ENCODE peak calls at places on chromosomes 12 and 14, in four cellular contexts. N, D, B and G are unnamed samples.
A peak's percentile ranks its signal among the peaks of the same experiment; 100 is the strongest.

GRCh38 chr14:61625171-61625570 is 70.1 kb upstream of the HIF1A start:
- DNase-seq in N (no peak), D (no peak), B (no peak), G (no peak)

GRCh38 chr12:2288001-2288400 is 235.2 kb downstream of the CACNA1C start:
- DNase-seq in N (no peak), D (no peak), B (no peak), G (peak; percentile 49)

GRCh38 chr14:29144598-29144997 is 378.0 kb downstream of the FOXG1 start:
- DNase-seq in N (peak; percentile 94), D (no peak), B (no peak), G (peak; percentile 98)

GRCh38 chr14:102675396-102675795 is 82.9 kb downstream of the RCOR1 start:
- DNase-seq in N (no peak), D (no peak), B (no peak), G (no peak)

GRCh38 chr12:111360325-111360930 is 8.5 kb downstream of the PHETA1 start:
- DNase-seq in N (no peak), D (no peak), B (no peak), G (no peak)

GRCh38 chr14:90820958-90821357 is 4.7 kb upstream of the TTC7B start:
- DNase-seq in N (no peak), D (no peak), B (no peak), G (peak; percentile 50)

GRCh38 chr12:24615967-24616411 is 332.9 kb downstream of the BCAT1 start:
- DNase-seq in N (peak; percentile 29), D (no peak), B (no peak), G (peak; percentile 78)

GRCh38 chr14:72500234-72500838 is 393.6 kb downstream of the DPF3 start:
- DNase-seq in N (no peak), D (no peak), B (no peak), G (no peak)

GRCh38 chr14:82009076-82009475 is 475.4 kb upstream of the SEL1L start:
- DNase-seq in N (no peak), D (no peak), B (no peak), G (no peak)

GRCh38 chr14:59829941-59830734 is 40.4 kb downstream of the RTN1 start:
- DNase-seq in N (no peak), D (no peak), B (no peak), G (peak; percentile 39)

GRCh38 chr12:26317942-26318565 is 122.7 kb downstream of the SSPN start:
- DNase-seq in N (no peak), D (no peak), B (no peak), G (peak; percentile 45)

DNA sequence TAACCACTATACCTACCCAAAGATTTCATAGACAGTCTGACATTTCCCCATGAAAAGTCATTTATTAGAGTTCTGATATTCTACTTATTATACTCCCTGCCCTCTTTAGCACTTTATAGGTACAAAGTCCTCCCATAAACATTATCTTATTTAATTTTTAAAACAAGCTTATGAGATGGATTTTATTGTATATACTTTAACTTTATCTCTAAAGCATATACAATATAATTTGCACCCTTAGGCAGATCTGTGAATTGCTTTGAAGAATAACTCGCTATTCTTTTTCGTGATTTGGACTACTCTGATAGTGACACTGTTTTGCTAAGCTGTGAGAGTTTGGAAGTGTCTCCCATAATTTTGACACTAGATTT is 348.1 kb downstream of the RAD51B start:
- DNase-seq in N (no peak), D (no peak), B (no peak), G (no peak)
- H3K4me3 ChIP-seq in N (no peak overlapping the region), D (no peak overlapping the region), B (no peak overlapping the region), G (no peak overlapping the region)

DNA sequence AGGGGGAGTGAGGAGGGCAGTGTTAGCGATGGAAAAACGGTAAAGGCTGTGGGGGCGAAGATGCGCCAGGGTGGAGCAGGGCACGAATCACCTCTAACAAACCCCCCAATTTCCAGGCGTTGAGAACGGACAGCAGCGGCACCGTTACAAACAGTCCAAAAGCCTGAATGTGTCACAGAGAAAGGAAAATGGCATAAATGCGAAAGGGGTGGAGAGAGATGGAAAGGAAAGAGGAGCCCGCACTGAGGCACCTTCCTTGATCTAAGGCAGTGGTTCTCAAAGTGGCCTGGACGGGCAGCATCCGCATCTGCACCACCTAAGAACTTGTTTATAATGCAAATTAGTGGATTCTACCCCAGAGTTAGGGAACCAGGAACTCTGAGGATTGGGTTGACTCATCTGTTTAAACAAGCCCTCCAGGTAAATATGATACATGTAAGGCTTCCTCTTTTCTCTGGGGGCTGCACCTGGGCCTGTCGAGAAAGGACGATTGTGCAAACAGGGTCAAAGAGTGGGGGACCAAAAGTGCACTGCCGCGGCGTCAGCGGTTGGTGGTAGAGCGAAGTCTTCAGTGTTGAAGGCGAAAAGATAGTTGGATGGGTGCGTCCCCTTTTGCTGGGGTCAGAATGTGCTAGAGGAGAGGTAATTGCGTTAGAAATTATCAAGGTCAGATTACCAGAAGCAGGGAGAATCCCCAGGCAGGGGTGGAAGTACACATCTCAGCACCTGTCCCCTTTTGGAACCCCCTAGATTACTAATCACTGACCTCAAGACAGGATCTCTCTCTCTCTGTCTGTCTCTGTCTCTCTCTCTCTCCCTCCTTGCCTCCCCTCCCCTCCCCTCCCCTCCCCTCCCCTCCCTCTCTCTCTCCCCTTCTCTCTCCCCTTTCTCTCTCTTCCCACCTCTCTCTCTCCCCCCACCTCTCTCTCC is 1.3 kb upstream of the KCNH5 start:
- DNase-seq in N (no peak), D (no peak), B (no peak), G (no peak)
- H3K4me3 ChIP-seq in N (peak overlapping the region; percentile 64), D (no peak overlapping the region), B (no peak overlapping the region), G (no peak overlapping the region)

GRCh38 chr12:4806439-4807115 is 86.4 kb downstream of the GALNT8 start:
- DNase-seq in N (no peak), D (no peak), B (no peak), G (no peak)

GRCh38 chr12:4809449-4810218 is 89.4 kb downstream of the GALNT8 start:
- DNase-seq in N (no peak), D (no peak), B (no peak), G (no peak)

GRCh38 chr12:4809013-4809448 is 88.8 kb downstream of the GALNT8 start:
- DNase-seq in N (no peak), D (no peak), B (no peak), G (no peak)

GRCh38 chr12:4807813-4808212 is 87.6 kb downstream of the GALNT8 start:
- DNase-seq in N (no peak), D (no peak), B (no peak), G (no peak)

DNA sequence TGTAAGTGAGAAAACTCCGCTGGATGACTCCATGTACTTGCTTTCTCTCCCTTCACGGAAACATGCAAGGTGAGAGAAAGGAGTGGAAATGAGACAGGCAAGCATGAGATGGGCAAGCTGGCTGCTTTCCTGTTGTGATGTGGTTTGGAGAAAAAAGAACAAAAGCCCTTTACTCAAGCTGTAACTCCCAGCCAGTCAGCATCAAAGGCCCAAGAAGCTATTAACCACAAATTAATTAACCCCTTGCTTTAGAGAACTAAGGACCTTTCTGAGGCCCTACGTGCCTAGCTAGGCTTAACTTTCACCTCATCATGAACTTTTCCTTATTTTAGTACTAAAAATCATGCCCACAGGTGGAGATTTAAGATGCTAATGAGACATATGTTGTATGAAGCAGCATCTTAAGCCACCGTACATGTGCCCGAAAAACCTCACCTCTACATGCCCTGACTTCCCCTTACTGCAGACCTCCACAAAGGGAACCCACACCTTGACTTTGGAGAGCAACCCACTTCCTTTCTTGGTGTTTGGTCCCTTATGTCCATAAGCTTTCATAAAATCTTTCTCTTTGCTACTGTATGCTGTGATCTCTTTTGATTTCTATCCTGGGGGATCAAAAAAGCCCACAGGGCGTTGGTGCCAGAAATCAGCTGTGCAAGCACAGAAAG is 87.0 kb downstream of the GALNT8 start:
- DNase-seq in N (no peak), D (no peak), B (no peak), G (no peak)
- H3K4me3 ChIP-seq in N (no peak overlapping the region), D (no peak overlapping the region), B (no peak overlapping the region), G (no peak overlapping the region)

GRCh38 chr12:53004582-53004981 is 1.7 kb upstream of the EIF4B start:
- DNase-seq in N (no peak), D (no peak), B (no peak), G (peak; percentile 53)
- H3K4me3 ChIP-seq in N (no peak overlapping the region), D (no peak overlapping the region), B (no peak overlapping the region), G (no peak overlapping the region)

DNA sequence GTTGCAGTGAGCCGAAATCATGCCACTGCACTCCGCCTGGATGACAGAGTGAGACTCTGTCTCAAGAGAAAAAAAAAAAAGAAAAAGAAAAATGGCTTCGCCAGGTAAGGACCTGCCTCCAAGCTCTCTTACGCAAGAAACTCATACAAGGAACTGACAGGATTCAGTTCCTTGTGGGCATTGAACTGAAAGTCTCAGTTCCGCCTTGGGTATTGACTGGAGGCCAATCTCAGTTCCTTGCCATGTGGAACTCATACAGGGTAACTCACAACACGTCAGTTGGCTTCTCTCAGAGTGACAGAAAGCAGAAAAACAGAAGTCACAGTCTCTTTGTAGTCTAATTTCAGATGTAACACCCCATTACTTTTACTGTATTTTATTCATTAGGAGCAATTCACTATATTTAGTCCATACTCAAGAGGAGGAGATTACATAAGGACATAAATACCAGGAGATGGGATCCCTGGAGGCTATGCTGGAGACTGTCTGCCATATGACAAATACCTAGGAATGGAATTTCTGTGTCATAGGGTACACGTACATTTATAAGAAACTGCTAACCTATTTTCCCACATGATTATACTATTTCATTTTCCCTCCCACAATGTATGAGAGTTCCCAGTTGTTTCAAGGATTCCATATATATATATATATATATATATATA is 11.4 kb upstream of the NOPCHAP1 start:
- DNase-seq in N (no peak), D (no peak), B (no peak), G (no peak)
- H3K4me3 ChIP-seq in N (no peak overlapping the region), D (no peak overlapping the region), B (no peak overlapping the region), G (no peak overlapping the region)

GRCh38 chr12:46368138-46368537 is 4.4 kb downstream of the SLC38A2 start:
- DNase-seq in N (no peak), D (no peak), B (no peak), G (peak; percentile 53)
- H3K4me3 ChIP-seq in N (peak overlapping the region; percentile 95), D (peak overlapping the region; percentile 92), B (peak overlapping the region; percentile 94), G (peak overlapping the region; percentile 92)

GRCh38 chr12:10392394-10392930 is 2.6 kb upstream of the KLRK1 start:
- DNase-seq in N (no peak), D (no peak), B (peak; percentile 65), G (peak; percentile 97)

GRCh38 chr12:10393291-10393690 is 3.5 kb upstream of the KLRK1 start:
- DNase-seq in N (no peak), D (no peak), B (no peak), G (no peak)

GRCh38 chr12:10398168-10398567 is 8.3 kb upstream of the KLRK1 start:
- DNase-seq in N (no peak), D (no peak), B (no peak), G (no peak)

GRCh38 chr12:10397311-10397710 is 7.5 kb upstream of the KLRK1 start:
- DNase-seq in N (no peak), D (no peak), B (no peak), G (no peak)

GRCh38 chr12:10395390-10395998 is 5.7 kb upstream of the KLRK1 start:
- DNase-seq in N (peak; percentile 23), D (no peak), B (no peak), G (peak; percentile 78)
- H3K4me3 ChIP-seq in N (no peak overlapping the region), D (no peak overlapping the region), B (peak overlapping the region; percentile 12), G (no peak overlapping the region)